ENCODE peak calls at places on chromosomes 1 and 21, in five cellular contexts. U is NCI-H1436, O is SHP77, W is RKO, Y is astrocyte of the hippocampus. L is an unnamed sample.

GRCh38 chr1:56709269-56709880 is 64.3 kb downstream of the PRKAA2 start:
- DNase-seq in U (peak; percentile 52), O (peak; percentile 34), W (peak; percentile 68), Y (peak; percentile 70), L (peak; percentile 55)

GRCh38 chr21:36695671-36696389 is 3.1 kb upstream of the SIM2 start:
- DNase-seq in U (no peak), O (no peak), W (no peak), Y (no peak), L (no peak)

GRCh38 chr21:17270234-17270633 is 242.6 kb upstream of the CXADR start:
- DNase-seq in U (peak; percentile 14), O (no peak), W (peak; percentile 55), Y (peak; percentile 87), L (peak; percentile 36)

GRCh38 chr1:56972971-56973370 is 7.2 kb upstream of the C8B start:
- DNase-seq in U (no peak), O (no peak), W (no peak), Y (no peak), L (no peak)

GRCh38 chr1:39653546-39654031 is 14.1 kb upstream of the HEYL start:
- DNase-seq in U (peak; percentile 77), O (peak; percentile 39), W (peak; percentile 80), Y (peak; percentile 83), L (peak; percentile 67)

GRCh38 chr1:221699582-221700519 is 42.0 kb downstream of the DUSP10 start:
- DNase-seq in U (no peak), O (no peak), W (no peak), Y (peak; percentile 75), L (no peak)

GRCh38 chr1:229117664-229118300 is 153.1 kb upstream of the RAB4A start:
- DNase-seq in U (no peak), O (no peak), W (no peak), Y (peak; percentile 24), L (no peak)

GRCh38 chr1:164914208-164914607 is 355.2 kb downstream of the PBX1 start:
- DNase-seq in U (no peak), O (no peak), W (no peak), Y (peak; percentile 59), L (no peak)

GRCh38 chr21:14762734-14763694 is 216.9 kb upstream of the SAMSN1 start:
- DNase-seq in U (no peak), O (no peak), W (no peak), Y (no peak), L (no peak)

GRCh38 chr1:16231331-16232315 is 5.4 kb downstream of the CPLANE2 start:
- DNase-seq in U (no peak), O (no peak), W (no peak), Y (peak; percentile 36), L (no peak)